ENCODE peak calls at places on chromosomes 7 and 10, in ten cellular contexts. R is globus pallidus; K is stimulated activated CD4-positive, alpha-beta T cell treated with anti-CD3 and anti-CD28 coated beads, Interleukin-1b, Interleukin-23, amount 100 ng/mL, for 1 hour; E is EL; W is amniotic stem cell; H is mucosa of descending colon; G is T-helper 9 cell; U is PC-3; Q is skeletal muscle cell; L is non-pigmented ciliary epithelial cell. D is an unnamed sample.

GRCh38 chr10:95388539-95388938 is 97.7 kb upstream of the PDLIM1 start:
- DNase-seq in W (no peak), E (no peak), U (peak; percentile 73), G (no peak), R (peak; percentile 55), Q (no peak), K (no peak), H (no peak), L (no peak), D (no peak)

GRCh38 chr7:150994838-150995510 is 4.2 kb downstream of the NOS3 start:
- DNase-seq in R (no peak), U (no peak), H (no peak), K (no peak), E (no peak), W (no peak), L (no peak), Q (no peak), G (no peak), D (no peak)

GRCh38 chr7:561631-562393 is 42.2 kb upstream of the PDGFA start:
- DNase-seq in E (no peak), K (no peak), Q (peak; percentile 71), L (no peak), W (no peak), R (no peak), G (no peak), H (peak; percentile 66), U (no peak), D (peak; percentile 83)

GRCh38 chr7:155258233-155258575 is 39.5 kb upstream of the INSIG1 start:
- DNase-seq in G (no peak), R (no peak), W (peak; percentile 20), K (no peak), H (no peak), Q (peak; percentile 77), E (peak; percentile 85), U (peak; percentile 68), L (peak; percentile 31), D (no peak)

GRCh38 chr7:129480674-129481363 is 21.5 kb upstream of the SMKR1 start:
- DNase-seq in L (no peak), W (no peak), Q (no peak), U (no peak), E (no peak), H (no peak), R (no peak), G (no peak), K (no peak), D (no peak)

GRCh38 chr10:28312572-28312971 is 9.7 kb upstream of the MPP7 start:
- DNase-seq in R (no peak), L (no peak), Q (no peak), K (no peak), U (no peak), W (no peak), H (no peak), G (no peak), E (no peak), D (no peak)

GRCh38 chr7:145978769-145979168 is 137.8 kb upstream of the CNTNAP2 start:
- DNase-seq in H (no peak), Q (no peak), R (no peak), G (no peak), L (no peak), E (no peak), K (no peak), U (no peak), W (no peak), D (no peak)

GRCh38 chr7:94223375-94224084 is 171.2 kb upstream of the COL1A2 start:
- DNase-seq in H (no peak), L (no peak), W (peak; percentile 31), K (no peak), G (no peak), R (peak; percentile 0), U (peak; percentile 63), E (peak; percentile 74), Q (no peak), D (no peak)

GRCh38 chr10:98425511-98426352 is 10.8 kb upstream of the PYROXD2 start:
- DNase-seq in H (no peak), L (no peak), U (peak; percentile 54), E (peak; percentile 45), Q (no peak), R (peak; percentile 6), K (no peak), G (peak; percentile 16), W (no peak), D (no peak)

GRCh38 chr7:149838992-149839408 is 825 bp downstream of the ZNF862 start:
- DNase-seq in E (peak; percentile 16), U (peak; percentile 22), L (no peak), R (no peak), H (no peak), W (no peak), K (no peak), Q (no peak), G (no peak), D (no peak)

GRCh38 chr7:87712571-87712970 is 84.4 kb downstream of the RUNDC3B start:
- DNase-seq in L (peak; percentile 31), H (no peak), U (no peak), E (peak; percentile 1), K (no peak), W (peak; percentile 2), Q (no peak), R (no peak), G (no peak), D (no peak)

GRCh38 chr7:23476286-23477169 is 6.2 kb upstream of the IGF2BP3 start:
- DNase-seq in E (no peak), Q (no peak), R (no peak), W (no peak), G (no peak), K (no peak), H (no peak), U (no peak), L (no peak), D (no peak)

GRCh38 chr10:17001297-17001744 is 128.3 kb downstream of the CUBN start:
- DNase-seq in W (no peak), Q (no peak), E (peak; percentile 34), U (peak; percentile 36), K (no peak), R (no peak), L (no peak), H (no peak), G (no peak), D (no peak)

GRCh38 chr10:29841724-29842649 is 207.2 kb upstream of the SVIL start:
- DNase-seq in R (no peak), U (peak; percentile 37), K (no peak), E (no peak), W (no peak), H (no peak), G (no peak), L (no peak), Q (peak; percentile 65), D (peak; percentile 25)

GRCh38 chr7:100434297-100435144 is 1.8 kb downstream of the PPP1R35 start:
- DNase-seq in U (no peak), G (no peak), R (no peak), H (no peak), K (no peak), Q (no peak), E (no peak), W (no peak), L (no peak), D (no peak)

GRCh38 chr7:128014864-128015263 is 16.4 kb downstream of the LRRC4 start:
- DNase-seq in W (no peak), R (no peak), E (no peak), K (no peak), G (no peak), Q (no peak), U (no peak), H (no peak), L (no peak), D (no peak)

GRCh38 chr10:22992075-22992474 is 64.2 kb downstream of the ARMC3 start:
- DNase-seq in E (no peak), G (no peak), Q (no peak), H (no peak), W (no peak), K (no peak), U (no peak), L (no peak), R (no peak), D (no peak)

GRCh38 chr7:3162286-3162685 is 118.6 kb upstream of the CARD11 start:
- DNase-seq in E (no peak), G (no peak), L (no peak), Q (no peak), R (no peak), K (no peak), H (no peak), U (peak; percentile 17), W (no peak), D (no peak)

GRCh38 chr10:11154809-11155208 is 137.1 kb downstream of the CELF2 start:
- DNase-seq in H (no peak), Q (no peak), G (no peak), L (no peak), K (no peak), E (peak; percentile 16), W (no peak), U (no peak), R (no peak), D (no peak)

GRCh38 chr10:248307-248706 is 113.1 kb downstream of the ZMYND11 start:
- DNase-seq in W (no peak), G (no peak), K (no peak), L (no peak), E (no peak), Q (no peak), H (no peak), R (no peak), U (no peak), D (no peak)

GRCh38 chr7:141640239-141640840 is 61.6 kb downstream of the DENND11 start:
- DNase-seq in L (no peak), U (no peak), E (peak; percentile 55), R (no peak), H (no peak), Q (no peak), W (no peak), G (no peak), K (no peak), D (no peak)